ENCODE peak calls at places on chromosomes 1 and 21, in eight cellular contexts. E, B, X, A, I, F, H and T are unnamed samples.

GRCh38 chr1:75632350-75632949 is 21.5 kb upstream of the SLC44A5 start:
- DNase-seq in E (no peak), B (no peak), X (no peak), A (no peak), I (peak; percentile 50), F (peak; percentile 34), H (no peak), T (peak; percentile 60)

GRCh38 chr1:115975569-115976061 is 698 bp upstream of the SLC22A15 start:
- DNase-seq in E (no peak), B (no peak), X (no peak), A (no peak), I (no peak), F (no peak), H (no peak), T (no peak)

GRCh38 chr1:201896951-201897391 is 8.3 kb downstream of the SHISA4 start:
- DNase-seq in E (peak; percentile 76), B (peak; percentile 72), X (peak; percentile 67), A (no peak), I (no peak), F (peak; percentile 78), H (no peak), T (no peak)

GRCh38 chr1:9719978-9720722 is 68.6 kb downstream of the PIK3CD start:
- DNase-seq in E (no peak), B (no peak), X (no peak), A (no peak), I (no peak), F (no peak), H (no peak), T (no peak)

GRCh38 chr1:20708057-20708456 is 9.8 kb downstream of the KIF17 start:
- DNase-seq in E (no peak), B (no peak), X (no peak), A (no peak), I (no peak), F (no peak), H (no peak), T (peak; percentile 50)

GRCh38 chr1:243493156-243494129 is 237.6 kb downstream of the SDCCAG8 start:
- DNase-seq in E (peak; percentile 28), B (no peak), X (no peak), A (no peak), I (no peak), F (no peak), H (no peak), T (no peak)

GRCh38 chr1:216034506-216034905 is 388.7 kb downstream of the USH2A start:
- DNase-seq in E (no peak), B (no peak), X (no peak), A (no peak), I (no peak), F (peak; percentile 32), H (no peak), T (no peak)

GRCh38 chr21:40151611-40152010 is 284.4 kb downstream of the PCP4 start:
- DNase-seq in E (no peak), B (no peak), X (no peak), A (no peak), I (no peak), F (no peak), H (no peak), T (no peak)

GRCh38 chr21:33684923-33685560 is 42.7 kb downstream of the ITSN1 start:
- DNase-seq in E (no peak), B (no peak), X (no peak), A (no peak), I (peak; percentile 10), F (peak; percentile 45), H (no peak), T (no peak)

GRCh38 chr1:206909883-206910318 is 11.8 kb downstream of the FCMR start:
- DNase-seq in E (no peak), B (no peak), X (no peak), A (no peak), I (no peak), F (no peak), H (no peak), T (no peak)

DNA sequence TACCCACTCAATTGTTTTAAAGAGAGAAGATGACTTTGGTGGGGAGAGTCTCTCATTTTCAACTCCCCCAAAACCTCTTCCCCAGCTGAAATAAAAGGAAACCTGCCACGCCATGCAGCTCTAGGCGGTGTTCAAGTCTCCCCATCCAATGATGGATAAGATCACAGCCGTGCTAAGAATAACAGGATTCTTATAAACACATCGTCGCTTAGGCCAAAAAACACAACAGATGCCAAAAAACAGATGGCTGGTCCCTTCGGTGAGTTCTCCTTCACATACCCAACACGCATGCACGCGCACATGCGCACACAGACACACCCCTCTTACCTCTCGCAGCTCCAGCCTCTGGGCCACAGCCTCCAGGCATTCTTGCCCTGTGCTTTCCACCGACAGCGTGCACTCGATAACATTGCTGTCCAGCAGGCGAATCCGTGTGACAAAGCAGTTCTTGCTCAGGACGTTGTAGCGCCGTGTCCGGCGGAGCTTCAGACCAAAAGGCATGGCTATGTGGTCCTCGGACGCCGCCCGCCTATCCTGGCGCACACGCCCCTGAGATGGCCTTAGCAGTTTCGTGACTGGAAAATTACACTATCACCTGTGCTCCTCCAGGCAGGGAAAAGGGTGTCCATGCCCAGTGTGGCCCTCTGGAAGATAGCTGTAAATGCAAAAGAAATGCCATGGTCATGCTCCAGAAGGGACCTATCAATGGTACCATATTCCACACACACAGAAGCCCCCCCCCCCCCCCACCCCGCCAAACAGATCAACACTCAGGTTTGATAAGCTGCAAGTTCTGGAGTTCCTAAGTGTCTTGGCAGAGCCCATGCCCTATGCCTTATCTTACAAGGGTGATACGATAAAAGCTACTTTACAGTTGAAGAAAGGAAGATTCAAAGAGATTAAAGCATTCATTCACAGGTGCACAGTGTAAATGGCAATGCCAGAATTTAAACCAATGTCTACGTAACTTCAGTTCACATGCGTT is 86.8 kb downstream of the PTPN14 start:
- DNase-seq in E (peak; percentile 45), B (no peak), X (no peak), A (no peak), I (peak; percentile 64), F (no peak), H (no peak), T (no peak)
- H3K27ac ChIP-seq in E (peak overlapping the region; percentile 67), B (no peak overlapping the region), X (no peak overlapping the region), A (no peak overlapping the region), I (no peak overlapping the region), F (no peak overlapping the region), H (no peak overlapping the region), T (no peak overlapping the region)

GRCh38 chr1:1787206-1787605 is 8.9 kb upstream of the NADK start:
- DNase-seq in E (no peak), B (no peak), X (no peak), A (no peak), I (no peak), F (no peak), H (no peak), T (no peak)

GRCh38 chr1:1784933-1785332 is 6.7 kb upstream of the NADK start:
- DNase-seq in E (no peak), B (no peak), X (no peak), A (no peak), I (no peak), F (no peak), H (no peak), T (no peak)

GRCh38 chr1:1788136-1788535 is 9.9 kb upstream of the NADK start:
- DNase-seq in E (no peak), B (no peak), X (no peak), A (no peak), I (no peak), F (no peak), H (no peak), T (no peak)

GRCh38 chr1:1783320-1783719 is 5.0 kb upstream of the NADK start:
- DNase-seq in E (peak; percentile 46), B (no peak), X (no peak), A (no peak), I (no peak), F (no peak), H (no peak), T (no peak)

GRCh38 chr1:1785666-1786065 is 7.4 kb upstream of the NADK start:
- DNase-seq in E (no peak), B (no peak), X (no peak), A (no peak), I (no peak), F (no peak), H (no peak), T (no peak)
- H3K4me1 ChIP-seq in E (peaks cover 27% of the 10 kb centered on the region), B (peaks cover 27% of the 10 kb centered on the region), X (peaks cover 48% of the 10 kb centered on the region), A (peaks cover 31% of the 10 kb centered on the region), I (peaks cover 28% of the 10 kb centered on the region), F (peaks cover 6% of the 10 kb centered on the region), H (peaks cover 29% of the 10 kb centered on the region), T (no peaks in the 10 kb centered on the region)

DNA sequence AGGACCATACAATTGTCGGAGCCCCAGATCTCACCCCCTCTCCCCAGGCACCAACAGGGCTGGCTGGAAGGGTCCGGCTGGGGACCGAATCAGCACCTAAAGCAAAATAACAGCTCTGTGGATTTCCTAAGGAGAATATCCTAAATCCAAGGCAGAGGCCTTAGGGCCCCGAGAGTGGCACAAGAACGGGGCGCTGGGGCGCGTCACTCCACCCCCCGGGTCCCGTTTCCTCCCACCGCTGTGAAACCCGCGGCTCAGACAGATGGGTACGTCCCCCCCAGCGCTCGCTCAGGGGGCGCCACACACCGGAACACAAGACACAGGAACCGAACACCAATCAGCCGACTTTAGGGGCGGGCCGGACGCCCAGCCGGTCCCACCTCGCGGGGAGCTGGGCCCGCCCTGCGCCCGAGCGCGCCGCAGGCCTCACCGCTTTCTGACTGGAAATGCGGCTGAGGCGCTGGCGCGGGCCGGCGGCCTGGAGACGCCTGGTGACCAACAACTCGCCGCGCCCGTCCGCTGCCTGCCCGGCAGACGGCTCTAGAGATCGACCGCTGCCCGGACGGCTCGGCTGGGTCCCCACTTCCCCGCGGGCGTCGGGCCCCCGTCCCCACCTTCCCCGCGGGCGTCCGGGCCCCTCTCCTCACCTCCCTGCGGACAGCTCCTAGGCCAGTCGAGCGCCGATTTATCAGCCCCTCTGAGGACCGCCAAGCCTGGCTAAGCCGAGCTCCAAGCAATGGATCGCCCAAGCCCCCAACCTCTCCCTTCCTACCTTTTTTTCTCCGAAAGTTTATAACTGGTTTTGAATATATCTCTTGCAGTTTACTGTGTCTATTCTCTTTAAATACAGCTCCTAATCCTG is at the start of gene HFM1:
- DNase-seq in E (peak; percentile 88), B (peak; percentile 11), X (peak; percentile 81), A (peak; percentile 55), I (peak; percentile 95), F (peak; percentile 31), H (peak; percentile 26), T (peak; percentile 96)
- H3K27me3 ChIP-seq in E (peaks cover 3% of the 10 kb centered on the region), B (no peaks in the 10 kb centered on the region), X (no peaks in the 10 kb centered on the region), A (peaks cover 5% of the 10 kb centered on the region), I (no peaks in the 10 kb centered on the region), F (peaks cover 11% of the 10 kb centered on the region), H (no peaks in the 10 kb centered on the region), T (no peaks in the 10 kb centered on the region)

GRCh38 chr1:100622966-100623762 is 85.2 kb downstream of the GPR88 start:
- DNase-seq in E (no peak), B (no peak), X (no peak), A (no peak), I (no peak), F (no peak), H (no peak), T (no peak)

GRCh38 chr1:100622506-100622905 is 84.6 kb downstream of the GPR88 start:
- DNase-seq in E (no peak), B (no peak), X (no peak), A (no peak), I (no peak), F (no peak), H (no peak), T (peak; percentile 28)

GRCh38 chr1:100624886-100625430 is 87.0 kb downstream of the GPR88 start:
- DNase-seq in E (no peak), B (no peak), X (no peak), A (no peak), I (no peak), F (no peak), H (no peak), T (no peak)

GRCh38 chr1:100626397-100626796 is 88.5 kb downstream of the GPR88 start:
- DNase-seq in E (no peak), B (no peak), X (no peak), A (no peak), I (no peak), F (no peak), H (no peak), T (no peak)

GRCh38 chr1:100622037-100622436 is 84.1 kb downstream of the GPR88 start:
- DNase-seq in E (no peak), B (peak; percentile 6), X (no peak), A (no peak), I (no peak), F (peak; percentile 70), H (no peak), T (peak; percentile 62)
- H3K27ac ChIP-seq in E (no peak overlapping the region), B (no peak overlapping the region), X (no peak overlapping the region), A (no peak overlapping the region), I (no peak overlapping the region), F (no peak overlapping the region), H (no peak overlapping the region), T (peak overlapping the region; percentile 31)